ENCODE peak calls at places on chromosomes 12 and 14, in ten cellular contexts. E, Q, C, X, M, Y, G, V, H and A are unnamed samples.

GRCh38 chr12:81835783-81836182 is 76.6 kb upstream of the PPFIA2 start:
- DNase-seq in E (no peak), Q (no peak), C (no peak), X (no peak), M (no peak), Y (no peak), G (no peak), V (no peak), H (no peak), A (no peak)

GRCh38 chr12:25384038-25384953 is 133.6 kb upstream of the KRAS start:
- DNase-seq in E (peak; percentile 30), Q (no peak), C (no peak), X (peak; percentile 4), M (no peak), Y (no peak), G (no peak), V (peak; percentile 57), H (no peak), A (no peak)

GRCh38 chr12:123063535-123063934 is 83.1 kb downstream of the ARL6IP4 start:
- DNase-seq in E (no peak), Q (peak; percentile 64), C (peak; percentile 53), X (peak; percentile 25), M (no peak), Y (no peak), G (no peak), V (peak; percentile 43), H (peak; percentile 48), A (peak; percentile 21)

GRCh38 chr12:48993787-48994186 is 5.4 kb downstream of the DDN start:
- DNase-seq in E (no peak), Q (no peak), C (no peak), X (peak; percentile 50), M (no peak), Y (no peak), G (no peak), V (no peak), H (no peak), A (no peak)

GRCh38 chr12:27711312-27711682 is 665 bp downstream of the MRPS35 start:
- DNase-seq in E (peak; percentile 73), Q (peak; percentile 52), C (no peak), X (peak; percentile 8), M (peak; percentile 15), Y (no peak), G (no peak), V (peak; percentile 54), H (peak; percentile 36), A (peak; percentile 21)

GRCh38 chr14:20998674-20999366 is at the start of gene SLC39A2:
- DNase-seq in E (no peak), Q (no peak), C (no peak), X (peak; percentile 66), M (peak; percentile 76), Y (no peak), G (no peak), V (no peak), H (peak; percentile 8), A (peak; percentile 83)

GRCh38 chr14:20415723-20416622 is 2.7 kb upstream of the TEP1 start:
- DNase-seq in E (peak; percentile 65), Q (peak; percentile 93), C (peak; percentile 50), X (peak; percentile 70), M (no peak), Y (no peak), G (no peak), V (peak; percentile 75), H (no peak), A (peak; percentile 68)

GRCh38 chr12:121805171-121805687 is 1.4 kb downstream of the SETD1B start:
- DNase-seq in E (no peak), Q (peak; percentile 52), C (no peak), X (peak; percentile 47), M (no peak), Y (no peak), G (no peak), V (peak; percentile 65), H (no peak), A (peak; percentile 35)

GRCh38 chr14:23389396-23389795 is 12.6 kb downstream of the CMTM5 start:
- DNase-seq in E (no peak), Q (no peak), C (no peak), X (no peak), M (no peak), Y (no peak), G (no peak), V (no peak), H (no peak), A (no peak)

GRCh38 chr12:89768586-89769482 is 60.2 kb upstream of the ATP2B1 start:
- DNase-seq in E (no peak), Q (peak; percentile 11), C (no peak), X (peak; percentile 98), M (peak; percentile 66), Y (no peak), G (no peak), V (peak; percentile 64), H (no peak), A (peak; percentile 97)

GRCh38 chr12:42483534-42483857 is 106.0 kb downstream of the PRICKLE1 start:
- DNase-seq in E (no peak), Q (no peak), C (peak; percentile 58), X (no peak), M (no peak), Y (no peak), G (no peak), V (no peak), H (no peak), A (no peak)

GRCh38 chr14:37658174-37658573 is 62.7 kb downstream of the TTC6 start:
- DNase-seq in E (peak; percentile 9), Q (no peak), C (no peak), X (no peak), M (no peak), Y (no peak), G (no peak), V (no peak), H (no peak), A (no peak)

GRCh38 chr14:77467801-77468200 is 9.9 kb downstream of the AHSA1 start:
- DNase-seq in E (no peak), Q (no peak), C (no peak), X (no peak), M (no peak), Y (no peak), G (no peak), V (no peak), H (no peak), A (no peak)

GRCh38 chr12:112096667-112097066 is 11.9 kb downstream of the NAA25 start:
- DNase-seq in E (no peak), Q (no peak), C (no peak), X (peak; percentile 84), M (peak; percentile 20), Y (no peak), G (no peak), V (peak; percentile 74), H (no peak), A (peak; percentile 66)

GRCh38 chr14:103066399-103066798 is 9.1 kb upstream of the CDC42BPB start:
- DNase-seq in E (no peak), Q (no peak), C (peak; percentile 48), X (peak; percentile 18), M (no peak), Y (no peak), G (no peak), V (no peak), H (no peak), A (peak; percentile 25)

GRCh38 chr14:87992720-87993484 is at the start of gene GALC:
- DNase-seq in E (peak; percentile 89), Q (no peak), C (peak; percentile 92), X (peak; percentile 91), M (peak; percentile 39), Y (peak; percentile 94), G (peak; percentile 88), V (peak; percentile 96), H (peak; percentile 70), A (no peak)

GRCh38 chr12:128381537-128381936 is 114.6 kb downstream of the TMEM132C start:
- DNase-seq in E (no peak), Q (no peak), C (no peak), X (no peak), M (no peak), Y (no peak), G (no peak), V (no peak), H (no peak), A (no peak)

GRCh38 chr14:104112609-104113571 is 25.5 kb upstream of the KIF26A start:
- DNase-seq in E (no peak), Q (no peak), C (no peak), X (no peak), M (no peak), Y (no peak), G (no peak), V (no peak), H (no peak), A (no peak)

GRCh38 chr12:8947737-8948136 is 1.7 kb downstream of the M6PR start:
- DNase-seq in E (no peak), Q (peak; percentile 66), C (no peak), X (no peak), M (no peak), Y (no peak), G (no peak), V (peak; percentile 13), H (no peak), A (no peak)

GRCh38 chr12:72074065-72074464 is 135.4 kb downstream of the TPH2 start:
- DNase-seq in E (no peak), Q (no peak), C (no peak), X (no peak), M (no peak), Y (no peak), G (no peak), V (no peak), H (no peak), A (no peak)

GRCh38 chr12:52207895-52208294 is 16.1 kb upstream of the KRT80 start:
- DNase-seq in E (peak; percentile 76), Q (no peak), C (no peak), X (peak; percentile 90), M (peak; percentile 82), Y (no peak), G (no peak), V (no peak), H (no peak), A (peak; percentile 87)

GRCh38 chr12:123478069-123478468 is 20.1 kb downstream of the SNRNP35 start:
- DNase-seq in E (no peak), Q (no peak), C (no peak), X (no peak), M (no peak), Y (no peak), G (no peak), V (no peak), H (no peak), A (no peak)

GRCh38 chr12:130375888-130376287 is 38.2 kb downstream of the PIWIL1 start:
- DNase-seq in E (no peak), Q (no peak), C (no peak), X (no peak), M (no peak), Y (no peak), G (no peak), V (no peak), H (no peak), A (no peak)

GRCh38 chr14:94227029-94227428 is 52.9 kb downstream of the PPP4R4 start:
- DNase-seq in E (no peak), Q (no peak), C (no peak), X (peak; percentile 25), M (no peak), Y (no peak), G (no peak), V (no peak), H (no peak), A (peak; percentile 2)

GRCh38 chr12:19299765-19300164 is 139.5 kb upstream of the AEBP2 start:
- DNase-seq in E (no peak), Q (peak; percentile 16), C (no peak), X (peak; percentile 58), M (peak; percentile 75), Y (no peak), G (no peak), V (no peak), H (no peak), A (peak; percentile 86)

GRCh38 chr14:65170768-65171251 is 68.5 kb upstream of the MAX start:
- DNase-seq in E (no peak), Q (peak; percentile 61), C (peak; percentile 49), X (peak; percentile 93), M (no peak), Y (no peak), G (no peak), V (peak; percentile 43), H (no peak), A (no peak)